ENCODE peak calls at places on chromosomes 3 and 15, in six cellular contexts. H, Q, E, V, C and J are unnamed samples.

GRCh38 chr15:68489426-68489825 is 57.5 kb upstream of the ITGA11 start:
- DNase-seq in H (no peak), Q (no peak), E (no peak), V (no peak), C (no peak), J (no peak)

GRCh38 chr3:104510091-104510860 is 856.4 kb upstream of the ALCAM start:
- DNase-seq in H (no peak), Q (no peak), E (no peak), V (no peak), C (no peak), J (no peak)

GRCh38 chr3:12903000-12903800 is 61.8 kb upstream of the RPL32 start:
- DNase-seq in H (no peak), Q (no peak), E (no peak), V (no peak), C (no peak), J (no peak)

GRCh38 chr15:55846108-55846707 is 103.3 kb upstream of the PRTG start:
- DNase-seq in H (peak), Q (peak), E (no peak), V (no peak), C (no peak), J (no peak)

GRCh38 chr15:82135645-82136044 is 89.8 kb upstream of the MEX3B start:
- DNase-seq in H (no peak), Q (no peak), E (no peak), V (no peak), C (no peak), J (no peak)

GRCh38 chr3:178244653-178245384 is 291.4 kb upstream of the KCNMB2 start:
- DNase-seq in H (no peak), Q (no peak), E (no peak), V (no peak), C (no peak), J (no peak)

GRCh38 chr3:16253601-16254000 is 11.1 kb downstream of the DPH3 start:
- DNase-seq in H (no peak), Q (no peak), E (no peak), V (no peak), C (peak), J (peak)

GRCh38 chr3:12436514-12437222 is 47.6 kb upstream of the TSEN2 start:
- DNase-seq in H (no peak), Q (no peak), E (no peak), V (no peak), C (no peak), J (no peak)

GRCh38 chr15:90401499-90401898 is 13.5 kb downstream of the IQGAP1 start:
- DNase-seq in H (no peak), Q (no peak), E (no peak), V (no peak), C (no peak), J (no peak)

GRCh38 chr3:62208385-62208784 is 165.0 kb downstream of the FEZF2 start:
- DNase-seq in H (no peak), Q (no peak), E (no peak), V (no peak), C (no peak), J (no peak)

GRCh38 chr3:46276497-46277099 is 34.3 kb downstream of the CCR3 start:
- DNase-seq in H (peak), Q (peak), E (peak), V (peak), C (no peak), J (peak)

GRCh38 chr15:41544650-41545015 is 576 bp upstream of the RPAP1 start:
- DNase-seq in H (no peak), Q (no peak), E (no peak), V (no peak), C (no peak), J (peak)

GRCh38 chr3:112074006-112074405 is 12.2 kb upstream of the C3orf52 start:
- DNase-seq in H (no peak), Q (no peak), E (no peak), V (no peak), C (no peak), J (no peak)

GRCh38 chr3:45269952-45270351 is 43.9 kb upstream of the TMEM158 start:
- DNase-seq in H (no peak), Q (no peak), E (no peak), V (no peak), C (no peak), J (no peak)

GRCh38 chr15:68691667-68692066 is 112.9 kb downstream of the CORO2B start:
- DNase-seq in H (no peak), Q (no peak), E (no peak), V (no peak), C (no peak), J (no peak)

GRCh38 chr15:67335534-67336222 is 81.1 kb downstream of the IQCH start:
- DNase-seq in H (no peak), Q (no peak), E (no peak), V (no peak), C (no peak), J (no peak)

GRCh38 chr3:133472242-133472641 is 72.4 kb downstream of the BFSP2 start:
- DNase-seq in H (no peak), Q (no peak), E (no peak), V (no peak), C (no peak), J (no peak)

GRCh38 chr3:52054689-52055511 is 1.5 kb downstream of the DUSP7 start:
- DNase-seq in H (no peak), Q (peak), E (peak), V (peak), C (no peak), J (no peak)

GRCh38 chr3:155317211-155317610 is 23.7 kb upstream of the STRIT1 start:
- DNase-seq in H (no peak), Q (no peak), E (no peak), V (no peak), C (no peak), J (no peak)

GRCh38 chr15:32774022-32774421 is 56.2 kb downstream of the GREM1 start:
- DNase-seq in H (peak), Q (no peak), E (no peak), V (no peak), C (no peak), J (no peak)

GRCh38 chr15:82040862-82041261 is 5.0 kb downstream of the MEX3B start:
- DNase-seq in H (no peak), Q (no peak), E (no peak), V (no peak), C (no peak), J (no peak)

GRCh38 chr15:68599560-68600071 is 20.8 kb downstream of the CORO2B start:
- DNase-seq in H (no peak), Q (peak), E (no peak), V (no peak), C (no peak), J (peak)

GRCh38 chr3:142929109-142929508 is 34.4 kb downstream of the PAQR9 start:
- DNase-seq in H (no peak), Q (peak), E (peak), V (no peak), C (no peak), J (peak)

GRCh38 chr15:31024330-31024729 is 32.9 kb upstream of the MTMR10 start:
- DNase-seq in H (peak), Q (peak), E (no peak), V (no peak), C (no peak), J (no peak)

GRCh38 chr15:64137226-64137833 is 14.2 kb upstream of the SNX22 start:
- DNase-seq in H (no peak), Q (no peak), E (no peak), V (no peak), C (no peak), J (no peak)

GRCh38 chr15:83930813-83931212 is 276.9 kb downstream of the ADAMTSL3 start:
- DNase-seq in H (no peak), Q (no peak), E (no peak), V (no peak), C (no peak), J (no peak)

GRCh38 chr3:54733079-54733478 is 194.8 kb downstream of the LRTM1 start:
- DNase-seq in H (no peak), Q (no peak), E (no peak), V (no peak), C (no peak), J (no peak)